ENCODE peak calls at places on chromosomes 7 and 10, in four cellular contexts. W is non-pigmented ciliary epithelial cell, P is islet precursor cell, L is iPS-NIHi11. Y is an unnamed sample.

GRCh38 chr10:49569031-49569765 is 30.3 kb upstream of the ERCC6 start:
- DNase-seq in W (peak; percentile 83), P (no peak), L (no peak), Y (no peak)

GRCh38 chr10:117554371-117554770 is 11.8 kb downstream of the EMX2 start:
- DNase-seq in W (no peak), P (no peak), L (no peak), Y (no peak)

GRCh38 chr10:62554632-62555199 is 180.5 kb downstream of the ZNF365 start:
- DNase-seq in W (no peak), P (peak; percentile 64), L (peak; percentile 68), Y (no peak)

GRCh38 chr7:29297194-29297890 is 102.8 kb downstream of the CHN2 start:
- DNase-seq in W (no peak), P (no peak), L (peak; percentile 36), Y (no peak)

GRCh38 chr10:75525646-75526045 is 94.2 kb downstream of the LRMDA start:
- DNase-seq in W (no peak), P (no peak), L (no peak), Y (no peak)

GRCh38 chr7:1426474-1426873 is 32.8 kb downstream of the MICALL2 start:
- DNase-seq in W (no peak), P (no peak), L (no peak), Y (no peak)

GRCh38 chr7:47377741-47378140 is 204.2 kb downstream of the TNS3 start:
- DNase-seq in W (no peak), P (no peak), L (no peak), Y (no peak)

GRCh38 chr10:13634207-13634606 is 47.4 kb downstream of the PRPF18 start:
- DNase-seq in W (no peak), P (no peak), L (no peak), Y (no peak)

GRCh38 chr7:79410345-79410744 is 43.1 kb downstream of the MAGI2 start:
- DNase-seq in W (no peak), P (no peak), L (no peak), Y (no peak)

GRCh38 chr10:70925377-70926214 is 37.2 kb upstream of the PCBD1 start:
- DNase-seq in W (no peak), P (peak; percentile 71), L (peak; percentile 94), Y (no peak)

GRCh38 chr10:80464557-80465466 is 10.7 kb downstream of the TSPAN14 start:
- DNase-seq in W (no peak), P (peak; percentile 95), L (peak; percentile 77), Y (no peak)

GRCh38 chr10:99983280-99983988 is 26.3 kb downstream of the DNMBP start:
- DNase-seq in W (no peak), P (peak; percentile 80), L (no peak), Y (no peak)

GRCh38 chr7:45677311-45677900 is 103.2 kb downstream of the ADCY1 start:
- DNase-seq in W (no peak), P (peak; percentile 36), L (no peak), Y (peak; percentile 32)

GRCh38 chr7:142905759-142906158 is 20.2 kb upstream of the TRPV6 start:
- DNase-seq in W (no peak), P (no peak), L (no peak), Y (no peak)

GRCh38 chr7:18638594-18639452 is 143.3 kb downstream of the HDAC9 start:
- DNase-seq in W (peak; percentile 26), P (no peak), L (no peak), Y (no peak)

GRCh38 chr10:31650010-31650409 is 278.6 kb downstream of the ARHGAP12 start:
- DNase-seq in W (peak; percentile 67), P (no peak), L (no peak), Y (no peak)

Y was measured in type B pancreatic cell.